ENCODE peak calls at places on chromosomes 5 and 9, in ten cellular contexts. One of them, this sample, is unnamed.

GRCh38 chr5:129511291-129511690 is 51.2 kb downstream of the ADAMTS19 start:
- DNase-seq in astrocyte of the spinal cord: peak; percentile 3
- DNase-seq in LNCaP clone FGC: no peak
- DNase-seq in colonic mucosa: no peak
- DNase-seq in fibroblast of mammary gland: peak; percentile 17
- DNase-seq in CD8-positive, alpha-beta T cell: no peak
- DNase-seq in CD4-positive, alpha-beta memory T cell: no peak
- DNase-seq in AG04449: no peak
- DNase-seq in HCT116: no peak
- DNase-seq in psoas muscle: no peak
- DNase-seq in this sample: no peak

GRCh38 chr5:178502401-178503100 is 87.6 kb downstream of the COL23A1 start:
- DNase-seq in AG04449: no peak
- DNase-seq in CD4-positive, alpha-beta memory T cell: no peak
- DNase-seq in psoas muscle: no peak
- DNase-seq in colonic mucosa: no peak
- DNase-seq in fibroblast of mammary gland: no peak
- DNase-seq in HCT116: no peak
- DNase-seq in astrocyte of the spinal cord: no peak
- DNase-seq in LNCaP clone FGC: no peak
- DNase-seq in CD8-positive, alpha-beta T cell: no peak
- DNase-seq in this sample: peak; percentile 10

GRCh38 chr5:124963236-124963929 is 216.9 kb upstream of the ZNF608 start:
- DNase-seq in CD4-positive, alpha-beta memory T cell: no peak
- DNase-seq in LNCaP clone FGC: no peak
- DNase-seq in CD8-positive, alpha-beta T cell: no peak
- DNase-seq in AG04449: peak; percentile 29
- DNase-seq in colonic mucosa: no peak
- DNase-seq in psoas muscle: no peak
- DNase-seq in HCT116: no peak
- DNase-seq in astrocyte of the spinal cord: peak; percentile 57
- DNase-seq in fibroblast of mammary gland: peak; percentile 77
- DNase-seq in this sample: no peak

GRCh38 chr9:99436636-99437035 is 214.6 kb downstream of the SEC61B start:
- DNase-seq in colonic mucosa: no peak
- DNase-seq in HCT116: no peak
- DNase-seq in psoas muscle: no peak
- DNase-seq in CD4-positive, alpha-beta memory T cell: no peak
- DNase-seq in LNCaP clone FGC: no peak
- DNase-seq in fibroblast of mammary gland: no peak
- DNase-seq in CD8-positive, alpha-beta T cell: no peak
- DNase-seq in astrocyte of the spinal cord: no peak
- DNase-seq in AG04449: no peak
- DNase-seq in this sample: no peak

GRCh38 chr9:97419315-97419867 is 7.5 kb downstream of the TDRD7 start:
- DNase-seq in LNCaP clone FGC: no peak
- DNase-seq in CD8-positive, alpha-beta T cell: no peak
- DNase-seq in AG04449: no peak
- DNase-seq in astrocyte of the spinal cord: peak; percentile 21
- DNase-seq in fibroblast of mammary gland: peak; percentile 87
- DNase-seq in CD4-positive, alpha-beta memory T cell: no peak
- DNase-seq in psoas muscle: no peak
- DNase-seq in colonic mucosa: peak; percentile 62
- DNase-seq in HCT116: no peak
- DNase-seq in this sample: no peak

GRCh38 chr9:97874617-97875016 is 21.6 kb downstream of the FOXE1 start:
- DNase-seq in CD4-positive, alpha-beta memory T cell: no peak
- DNase-seq in AG04449: no peak
- DNase-seq in HCT116: no peak
- DNase-seq in CD8-positive, alpha-beta T cell: no peak
- DNase-seq in LNCaP clone FGC: no peak
- DNase-seq in astrocyte of the spinal cord: no peak
- DNase-seq in colonic mucosa: no peak
- DNase-seq in fibroblast of mammary gland: no peak
- DNase-seq in psoas muscle: no peak
- DNase-seq in this sample: no peak

GRCh38 chr9:32404856-32405255 is 20.4 kb downstream of the ACO1 start:
- DNase-seq in astrocyte of the spinal cord: no peak
- DNase-seq in colonic mucosa: no peak
- DNase-seq in AG04449: no peak
- DNase-seq in fibroblast of mammary gland: no peak
- DNase-seq in CD4-positive, alpha-beta memory T cell: no peak
- DNase-seq in psoas muscle: no peak
- DNase-seq in CD8-positive, alpha-beta T cell: no peak
- DNase-seq in LNCaP clone FGC: peak; percentile 40
- DNase-seq in HCT116: no peak
- DNase-seq in this sample: no peak

GRCh38 chr5:154771383-154771901 is 16.3 kb downstream of the LARP1 start:
- DNase-seq in fibroblast of mammary gland: peak; percentile 87
- DNase-seq in CD4-positive, alpha-beta memory T cell: no peak
- DNase-seq in astrocyte of the spinal cord: peak; percentile 91
- DNase-seq in CD8-positive, alpha-beta T cell: no peak
- DNase-seq in HCT116: no peak
- DNase-seq in colonic mucosa: no peak
- DNase-seq in AG04449: peak; percentile 77
- DNase-seq in psoas muscle: no peak
- DNase-seq in LNCaP clone FGC: no peak
- DNase-seq in this sample: no peak

DNA sequence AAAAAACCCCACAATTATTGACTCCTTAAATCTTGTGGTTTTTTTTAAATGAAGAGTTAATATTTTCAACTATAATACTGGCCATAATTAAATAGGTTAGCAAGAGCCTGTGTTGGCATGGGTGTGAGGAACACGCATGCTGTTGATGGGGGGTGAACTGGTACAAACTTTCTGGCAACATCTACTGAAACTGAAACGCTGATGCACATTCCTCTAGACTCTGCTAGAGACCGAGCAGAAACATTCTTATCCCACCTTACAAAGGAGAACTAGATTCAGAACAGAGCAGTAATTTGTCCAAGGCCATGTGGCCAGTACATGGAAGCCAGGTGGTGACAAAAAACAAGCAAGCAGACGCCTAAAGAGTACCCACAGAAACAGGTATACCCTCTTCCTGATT is 2.4 kb downstream of the BICD2 start:
- DNase-seq in HCT116: no peak
- DNase-seq in AG04449: no peak
- DNase-seq in CD8-positive, alpha-beta T cell: no peak
- DNase-seq in LNCaP clone FGC: no peak
- DNase-seq in psoas muscle: no peak
- DNase-seq in astrocyte of the spinal cord: no peak
- DNase-seq in fibroblast of mammary gland: no peak
- DNase-seq in colonic mucosa: no peak
- DNase-seq in CD4-positive, alpha-beta memory T cell: no peak
- DNase-seq in this sample: no peak
- H3K4me3 ChIP-seq in HCT116: no peak overlapping the region
- H3K4me3 ChIP-seq in AG04449: peak overlapping the region; percentile 97
- H3K4me3 ChIP-seq in CD8-positive, alpha-beta T cell: no peak overlapping the region
- H3K4me3 ChIP-seq in LNCaP clone FGC: no peak overlapping the region
- H3K4me3 ChIP-seq in psoas muscle: peak overlapping the region; percentile 95
- H3K4me3 ChIP-seq in astrocyte of the spinal cord: no peak overlapping the region
- H3K4me3 ChIP-seq in fibroblast of mammary gland: peak overlapping the region; percentile 90
- H3K4me3 ChIP-seq in colonic mucosa: no peak overlapping the region
- H3K4me3 ChIP-seq in CD4-positive, alpha-beta memory T cell: no peak overlapping the region
- H3K4me3 ChIP-seq in this sample: no peak overlapping the region

GRCh38 chr5:122130152-122130551 is 806 bp downstream of the ZNF474 start:
- DNase-seq in psoas muscle: no peak
- DNase-seq in colonic mucosa: no peak
- DNase-seq in astrocyte of the spinal cord: peak; percentile 43
- DNase-seq in AG04449: no peak
- DNase-seq in LNCaP clone FGC: no peak
- DNase-seq in fibroblast of mammary gland: no peak
- DNase-seq in HCT116: no peak
- DNase-seq in CD8-positive, alpha-beta T cell: no peak
- DNase-seq in CD4-positive, alpha-beta memory T cell: no peak
- DNase-seq in this sample: no peak

GRCh38 chr5:122124766-122125165 is 4.6 kb upstream of the ZNF474 start:
- DNase-seq in colonic mucosa: no peak
- DNase-seq in psoas muscle: no peak
- DNase-seq in CD4-positive, alpha-beta memory T cell: no peak
- DNase-seq in CD8-positive, alpha-beta T cell: no peak
- DNase-seq in astrocyte of the spinal cord: no peak
- DNase-seq in AG04449: no peak
- DNase-seq in fibroblast of mammary gland: no peak
- DNase-seq in LNCaP clone FGC: no peak
- DNase-seq in HCT116: no peak
- DNase-seq in this sample: no peak

GRCh38 chr5:122129332-122129731 is at the start of gene ZNF474:
- DNase-seq in HCT116: peak; percentile 28
- DNase-seq in AG04449: peak; percentile 94
- DNase-seq in fibroblast of mammary gland: peak; percentile 96
- DNase-seq in colonic mucosa: no peak
- DNase-seq in CD4-positive, alpha-beta memory T cell: no peak
- DNase-seq in CD8-positive, alpha-beta T cell: no peak
- DNase-seq in psoas muscle: no peak
- DNase-seq in astrocyte of the spinal cord: peak; percentile 99
- DNase-seq in LNCaP clone FGC: no peak
- DNase-seq in this sample: no peak

GRCh38 chr5:122126177-122126701 is 3.1 kb upstream of the ZNF474 start:
- DNase-seq in LNCaP clone FGC: no peak
- DNase-seq in CD4-positive, alpha-beta memory T cell: no peak
- DNase-seq in fibroblast of mammary gland: peak; percentile 69
- DNase-seq in psoas muscle: no peak
- DNase-seq in CD8-positive, alpha-beta T cell: no peak
- DNase-seq in HCT116: no peak
- DNase-seq in colonic mucosa: no peak
- DNase-seq in AG04449: no peak
- DNase-seq in astrocyte of the spinal cord: peak; percentile 81
- DNase-seq in this sample: peak; percentile 57

DNA sequence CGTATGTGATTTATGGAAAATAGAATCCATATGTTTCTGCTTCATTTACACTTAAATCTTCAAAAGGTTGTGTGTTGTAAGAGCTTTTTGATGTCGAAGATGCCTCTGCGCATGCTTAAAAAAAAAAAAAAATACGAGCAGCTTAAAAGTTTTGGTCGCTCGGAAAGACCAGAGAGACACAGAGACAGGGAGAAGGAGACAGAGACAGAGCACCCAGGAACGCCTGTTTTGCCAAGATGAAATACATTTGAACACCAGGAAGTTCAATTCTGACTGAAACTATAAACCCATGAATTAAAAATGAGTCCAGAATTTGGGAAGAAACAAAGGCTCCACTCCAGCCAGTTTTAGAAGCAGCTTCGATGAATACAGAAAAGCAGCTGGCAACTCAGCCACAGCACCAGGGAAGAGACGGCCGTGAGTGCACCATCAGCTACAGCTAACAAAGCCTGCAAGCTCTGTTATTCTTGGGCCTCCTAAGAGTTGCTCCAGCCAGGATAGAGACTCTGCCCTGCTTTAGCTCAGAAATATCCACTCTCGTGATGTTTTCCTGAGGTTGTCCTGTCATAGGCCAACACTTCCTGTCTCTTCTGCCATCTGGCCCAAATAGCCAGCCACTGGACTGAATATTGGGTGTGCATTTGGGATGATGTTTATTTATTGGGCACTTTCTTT is 2.5 kb upstream of the ZNF474 start:
- DNase-seq in CD8-positive, alpha-beta T cell: no peak
- DNase-seq in AG04449: no peak
- DNase-seq in colonic mucosa: no peak
- DNase-seq in astrocyte of the spinal cord: peak; percentile 58
- DNase-seq in fibroblast of mammary gland: peak; percentile 38
- DNase-seq in HCT116: no peak
- DNase-seq in CD4-positive, alpha-beta memory T cell: no peak
- DNase-seq in psoas muscle: no peak
- DNase-seq in LNCaP clone FGC: no peak
- DNase-seq in this sample: no peak
- H3K4me3 ChIP-seq in CD8-positive, alpha-beta T cell: no peak overlapping the region
- H3K4me3 ChIP-seq in AG04449: peak overlapping the region; percentile 40
- H3K4me3 ChIP-seq in colonic mucosa: no peak overlapping the region
- H3K4me3 ChIP-seq in astrocyte of the spinal cord: no peak overlapping the region
- H3K4me3 ChIP-seq in fibroblast of mammary gland: no peak overlapping the region
- H3K4me3 ChIP-seq in HCT116: no peak overlapping the region
- H3K4me3 ChIP-seq in CD4-positive, alpha-beta memory T cell: no peak overlapping the region
- H3K4me3 ChIP-seq in psoas muscle: no peak overlapping the region
- H3K4me3 ChIP-seq in LNCaP clone FGC: no peak overlapping the region
- H3K4me3 ChIP-seq in this sample: no peak overlapping the region

DNA sequence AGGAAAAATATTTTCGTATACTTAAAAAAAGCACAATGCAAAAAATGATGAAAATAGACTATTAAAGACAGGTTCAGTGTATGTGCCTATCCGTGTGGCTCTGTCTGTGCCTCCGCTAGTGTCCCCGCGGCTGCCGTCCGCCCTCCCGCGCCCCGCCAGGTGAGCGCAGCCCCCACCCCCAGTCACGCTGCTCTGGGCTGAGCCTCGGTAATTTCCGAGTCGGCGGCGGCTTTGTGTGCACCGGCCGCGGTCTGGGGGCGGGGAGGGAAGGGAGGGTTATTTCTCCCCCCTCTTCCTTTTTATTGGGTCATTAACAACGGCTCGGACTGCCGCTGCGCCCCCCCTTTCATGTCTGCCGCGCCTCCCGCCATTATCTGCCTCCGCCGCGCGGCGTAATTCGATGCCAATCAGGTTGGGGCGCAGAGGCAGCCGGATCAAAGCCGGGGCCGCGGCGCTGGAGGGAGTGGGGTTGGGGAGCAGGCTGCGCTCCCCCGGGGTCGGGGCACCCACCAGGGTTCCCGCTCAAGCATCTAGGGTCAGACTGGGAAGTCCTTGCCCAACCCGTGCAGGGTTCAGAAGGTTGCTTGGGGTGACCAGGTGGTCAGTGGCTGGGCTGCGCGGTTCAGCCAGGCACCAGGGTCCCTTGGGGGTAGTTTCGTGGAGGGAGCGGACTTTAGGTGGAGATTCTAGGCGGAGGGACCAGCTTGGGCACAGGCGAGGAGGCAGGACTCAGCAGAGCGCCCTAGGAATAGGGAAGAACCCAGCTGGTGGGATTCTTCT is 39.5 kb upstream of the PSD2 start:
- DNase-seq in psoas muscle: no peak
- DNase-seq in AG04449: no peak
- DNase-seq in astrocyte of the spinal cord: no peak
- DNase-seq in CD4-positive, alpha-beta memory T cell: no peak
- DNase-seq in LNCaP clone FGC: no peak
- DNase-seq in fibroblast of mammary gland: no peak
- DNase-seq in HCT116: no peak
- DNase-seq in colonic mucosa: no peak
- DNase-seq in CD8-positive, alpha-beta T cell: no peak
- DNase-seq in this sample: no peak
- H3K4me3 ChIP-seq in psoas muscle: peak overlapping the region; percentile 48
- H3K4me3 ChIP-seq in AG04449: peak overlapping the region; percentile 30
- H3K4me3 ChIP-seq in astrocyte of the spinal cord: peak overlapping the region; percentile 20
- H3K4me3 ChIP-seq in CD4-positive, alpha-beta memory T cell: no peak overlapping the region
- H3K4me3 ChIP-seq in LNCaP clone FGC: no peak overlapping the region
- H3K4me3 ChIP-seq in fibroblast of mammary gland: no peak overlapping the region
- H3K4me3 ChIP-seq in HCT116: peak overlapping the region; percentile 61
- H3K4me3 ChIP-seq in colonic mucosa: no peak overlapping the region
- H3K4me3 ChIP-seq in CD8-positive, alpha-beta T cell: peak overlapping the region; percentile 11
- H3K4me3 ChIP-seq in this sample: no peak overlapping the region

GRCh38 chr5:181071257-181071656 is 31.2 kb downstream of the BTNL9 start:
- DNase-seq in CD8-positive, alpha-beta T cell: no peak
- DNase-seq in AG04449: no peak
- DNase-seq in LNCaP clone FGC: no peak
- DNase-seq in psoas muscle: no peak
- DNase-seq in fibroblast of mammary gland: no peak
- DNase-seq in colonic mucosa: no peak
- DNase-seq in HCT116: no peak
- DNase-seq in CD4-positive, alpha-beta memory T cell: no peak
- DNase-seq in astrocyte of the spinal cord: no peak
- DNase-seq in this sample: no peak

GRCh38 chr5:181064987-181065386 is 24.9 kb downstream of the BTNL9 start:
- DNase-seq in psoas muscle: no peak
- DNase-seq in AG04449: no peak
- DNase-seq in colonic mucosa: no peak
- DNase-seq in CD8-positive, alpha-beta T cell: no peak
- DNase-seq in CD4-positive, alpha-beta memory T cell: no peak
- DNase-seq in fibroblast of mammary gland: no peak
- DNase-seq in astrocyte of the spinal cord: no peak
- DNase-seq in HCT116: no peak
- DNase-seq in LNCaP clone FGC: no peak
- DNase-seq in this sample: no peak

GRCh38 chr5:181069767-181070491 is 29.9 kb downstream of the BTNL9 start:
- DNase-seq in CD4-positive, alpha-beta memory T cell: no peak
- DNase-seq in AG04449: no peak
- DNase-seq in fibroblast of mammary gland: no peak
- DNase-seq in colonic mucosa: no peak
- DNase-seq in LNCaP clone FGC: no peak
- DNase-seq in HCT116: no peak
- DNase-seq in psoas muscle: no peak
- DNase-seq in CD8-positive, alpha-beta T cell: no peak
- DNase-seq in astrocyte of the spinal cord: no peak
- DNase-seq in this sample: no peak

DNA sequence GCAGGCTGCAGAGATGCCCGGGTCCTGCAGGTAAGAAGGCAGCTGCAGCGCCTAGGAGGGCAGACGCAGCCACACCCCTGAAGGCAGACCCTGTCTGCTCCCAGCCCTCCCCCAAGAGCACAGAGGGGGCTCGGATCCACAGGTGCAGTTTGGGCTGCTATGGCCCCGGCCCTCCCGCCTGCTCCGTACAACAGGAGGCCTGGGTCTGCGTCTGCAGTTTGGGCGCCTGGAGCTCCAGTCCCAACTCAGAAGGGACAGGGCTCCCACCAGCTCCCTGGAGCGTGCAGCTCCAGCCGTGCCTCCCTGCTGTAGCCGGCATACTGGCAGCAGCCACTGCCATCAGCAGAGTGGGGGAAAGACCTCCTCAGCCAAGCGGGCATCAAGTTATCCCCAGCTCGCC is 30.5 kb downstream of the BTNL9 start:
- DNase-seq in fibroblast of mammary gland: no peak
- DNase-seq in astrocyte of the spinal cord: no peak
- DNase-seq in CD8-positive, alpha-beta T cell: no peak
- DNase-seq in psoas muscle: no peak
- DNase-seq in colonic mucosa: no peak
- DNase-seq in AG04449: no peak
- DNase-seq in LNCaP clone FGC: no peak
- DNase-seq in HCT116: no peak
- DNase-seq in CD4-positive, alpha-beta memory T cell: no peak
- DNase-seq in this sample: no peak
- H3K4me3 ChIP-seq in fibroblast of mammary gland: no peak overlapping the region
- H3K4me3 ChIP-seq in astrocyte of the spinal cord: no peak overlapping the region
- H3K4me3 ChIP-seq in CD8-positive, alpha-beta T cell: no peak overlapping the region
- H3K4me3 ChIP-seq in psoas muscle: no peak overlapping the region
- H3K4me3 ChIP-seq in colonic mucosa: no peak overlapping the region
- H3K4me3 ChIP-seq in AG04449: no peak overlapping the region
- H3K4me3 ChIP-seq in LNCaP clone FGC: no peak overlapping the region
- H3K4me3 ChIP-seq in HCT116: no peak overlapping the region
- H3K4me3 ChIP-seq in CD4-positive, alpha-beta memory T cell: no peak overlapping the region
- H3K4me3 ChIP-seq in this sample: no peak overlapping the region

This sample was measured in Jurkat, Clone E6-1.